ENCODE peak calls at places on chromosome 14, in nine cellular contexts. E is stimulated activated CD4-positive, alpha-beta T cell treated with anti-CD3 and anti-CD28 coated beads, Interleukin-1b, Interleukin-23, amount 100 ng/mL, for 1 hour; X is fibroblast of mammary gland; F is GM04504; Y is HEK293T; Q is HT-29; L is progenitor cell of endocrine pancreas; D is endothelial cell; T is hepatic stellate cell. V is an unnamed sample.

GRCh38 chr14:104536942-104537612 is 42.5 kb upstream of the C14orf180 start:
- DNase-seq in L (no peak), F (no peak), E (no peak), D (no peak), T (no peak), Y (no peak), X (peak), Q (no peak), V (no peak)

GRCh38 chr14:64990939-64991338 is 4.2 kb downstream of the FNTB start:
- DNase-seq in T (no peak), Y (no peak), D (no peak), X (no peak), Q (no peak), E (no peak), L (no peak), F (no peak), V (no peak)

GRCh38 chr14:68145539-68145938 is 326.0 kb downstream of the RAD51B start:
- DNase-seq in L (no peak), Q (no peak), X (peak), F (no peak), E (no peak), D (no peak), Y (no peak), T (no peak), V (no peak)

GRCh38 chr14:46054526-46054925 is 597.1 kb downstream of the RPL10L start:
- DNase-seq in D (no peak), Y (no peak), L (no peak), X (peak), Q (no peak), T (peak), F (peak), E (no peak), V (no peak)

GRCh38 chr14:104378636-104379225 is 200.8 kb upstream of the C14orf180 start:
- DNase-seq in X (no peak), L (no peak), F (no peak), D (no peak), Q (no peak), T (no peak), Y (no peak), E (no peak), V (no peak)

GRCh38 chr14:32307881-32308582 is 21.1 kb upstream of the AKAP6 start:
- DNase-seq in L (no peak), Y (peak), D (no peak), Q (peak), F (no peak), T (no peak), X (no peak), E (no peak), V (peak)

GRCh38 chr14:64838656-64839055 is 41.1 kb downstream of the SPTB start:
- DNase-seq in F (no peak), X (no peak), L (no peak), Q (peak), T (no peak), D (no peak), Y (no peak), E (no peak), V (no peak)

GRCh38 chr14:76576047-76576741 is 185.1 kb upstream of the VASH1 start:
- DNase-seq in F (no peak), E (no peak), X (peak), L (no peak), Q (no peak), D (no peak), Y (no peak), T (no peak), V (no peak)

GRCh38 chr14:28751467-28752058 is 15.0 kb upstream of the FOXG1 start:
- DNase-seq in E (no peak), Y (peak), X (peak), D (peak), T (peak), Q (peak), F (peak), L (peak), V (peak)

GRCh38 chr14:48690349-48690748 is 895.8 kb downstream of the RPS29 start:
- DNase-seq in D (no peak), Y (peak), L (no peak), Q (peak), T (no peak), F (no peak), E (no peak), X (no peak), V (no peak)

GRCh38 chr14:23358042-23358441 is 5.4 kb upstream of the SLC22A17 start:
- DNase-seq in Q (no peak), F (no peak), Y (no peak), X (no peak), E (no peak), T (no peak), D (no peak), L (no peak), V (no peak)

GRCh38 chr14:22814945-22815713 is at the start of gene SLC7A7:
- DNase-seq in E (no peak), T (no peak), F (no peak), Q (peak), D (no peak), X (no peak), Y (no peak), L (no peak), V (no peak)

GRCh38 chr14:73477618-73478266 is 13.0 kb upstream of the RIOX1 start:
- DNase-seq in X (peak), T (no peak), D (no peak), F (no peak), L (no peak), Q (no peak), E (no peak), Y (no peak), V (no peak)

GRCh38 chr14:101286271-101287018 is 274.9 kb upstream of the DIO3 start:
- DNase-seq in Q (no peak), T (no peak), D (no peak), F (no peak), E (no peak), L (no peak), X (no peak), Y (no peak), V (no peak)

GRCh38 chr14:73462078-73462715 is 3.9 kb upstream of the NUMB start:
- DNase-seq in Q (peak), X (peak), L (no peak), Y (no peak), E (no peak), F (no peak), T (no peak), D (no peak), V (peak)

GRCh38 chr14:76904740-76905569 is 78.7 kb downstream of the LRRC74A start:
- DNase-seq in X (peak), Y (peak), T (peak), D (no peak), E (peak), F (peak), Q (no peak), L (no peak), V (peak)

GRCh38 chr14:67480011-67480410 is 8.5 kb downstream of the TMEM229B start:
- DNase-seq in Q (no peak), T (no peak), E (no peak), D (no peak), Y (no peak), X (no peak), F (no peak), L (no peak), V (no peak)

GRCh38 chr14:100532916-100533630 is 54.1 kb downstream of the BEGAIN start:
- DNase-seq in Y (no peak), T (no peak), L (no peak), Q (no peak), D (no peak), X (peak), E (no peak), F (peak), V (peak)

GRCh38 chr14:67623114-67623513 is 3.4 kb downstream of the ARG2 start:
- DNase-seq in L (no peak), F (no peak), Q (no peak), X (peak), E (no peak), T (peak), D (no peak), Y (no peak), V (no peak)

GRCh38 chr14:52325126-52325525 is 11.0 kb downstream of the PTGER2 start:
- DNase-seq in Q (no peak), L (no peak), X (peak), F (no peak), D (no peak), E (no peak), Y (no peak), T (no peak), V (no peak)

GRCh38 chr14:24273422-24273998 is 2.1 kb upstream of the RABGGTA start:
- DNase-seq in E (no peak), D (no peak), F (no peak), T (no peak), X (no peak), Y (peak), Q (no peak), L (no peak), V (no peak)

GRCh38 chr14:38208825-38209562 is 1.3 kb downstream of the SSTR1 start:
- DNase-seq in X (peak), E (no peak), Y (peak), Q (peak), D (peak), T (peak), F (peak), L (peak), V (peak)

GRCh38 chr14:74655597-74656389 is 43.8 kb upstream of the LTBP2 start:
- DNase-seq in X (peak), D (no peak), T (peak), E (no peak), Y (no peak), Q (no peak), F (peak), L (no peak), V (no peak)

GRCh38 chr14:68756071-68756481 is 36.8 kb downstream of the ZFP36L1 start:
- DNase-seq in Q (no peak), T (no peak), E (no peak), Y (no peak), F (peak), X (peak), D (no peak), L (no peak), V (no peak)

GRCh38 chr14:100565650-100566049 is 21.6 kb downstream of the BEGAIN start:
- DNase-seq in D (no peak), X (no peak), T (no peak), Q (no peak), L (no peak), F (no peak), E (no peak), Y (no peak), V (no peak)

V was measured in stomach.